ENCODE peak calls at places on chromosomes 1 and 21, in five cellular contexts. B is NCI-H446; H is stimulated activated CD8-positive, alpha-beta memory T cell treated with anti-CD3 and anti-CD28 coated beads, Interleukin-2, amount 100 ng/mL, for 48 hours; S is RWPE2; Q is fibroblast of mammary gland. M is an unnamed sample.

GRCh38 chr21:45640888-45641479 is 2.5 kb upstream of the PCBP3 start:
- DNase-seq in Q (peak; percentile 72), S (no peak), B (no peak), H (no peak), M (no peak)

GRCh38 chr1:62364726-62365125 is 45.5 kb upstream of the KANK4 start:
- DNase-seq in Q (peak; percentile 5), H (no peak), S (no peak), B (no peak), M (no peak)

GRCh38 chr1:211017066-211017691 is 116.8 kb downstream of the KCNH1 start:
- DNase-seq in S (no peak), Q (no peak), B (no peak), H (no peak), M (no peak)

GRCh38 chr1:62573675-62574074 is 23.6 kb upstream of the ANGPTL3 start:
- DNase-seq in Q (no peak), S (no peak), H (no peak), B (no peak), M (no peak)

GRCh38 chr1:5345556-5345955 is 646.7 kb downstream of the NPHP4 start:
- DNase-seq in H (no peak), Q (no peak), B (no peak), S (no peak), M (no peak)

GRCh38 chr1:211625040-211625439 is 46.1 kb upstream of the SLC30A1 start:
- DNase-seq in S (no peak), H (no peak), Q (peak; percentile 72), B (no peak), M (no peak)

GRCh38 chr21:36910581-36911307 is 55.7 kb downstream of the HLCS start:
- DNase-seq in B (no peak), H (no peak), Q (peak; percentile 35), S (no peak), M (no peak)

GRCh38 chr1:34867421-34867820 is 7.9 kb upstream of the SMIM12 start:
- DNase-seq in H (no peak), Q (no peak), S (no peak), B (no peak), M (peak; percentile 60)

GRCh38 chr1:28719332-28719619 is 17.5 kb upstream of the YTHDF2 start:
- DNase-seq in S (no peak), Q (no peak), B (no peak), H (no peak), M (no peak)

GRCh38 chr1:161066694-161067093 is 3.0 kb downstream of the ARHGAP30 start:
- DNase-seq in S (no peak), B (no peak), Q (no peak), H (no peak), M (peak; percentile 6)

GRCh38 chr21:14591277-14591876 is 45.3 kb upstream of the SAMSN1 start:
- DNase-seq in S (no peak), Q (peak; percentile 28), H (no peak), B (no peak), M (no peak)

GRCh38 chr1:196667131-196667530 is 15.3 kb downstream of the CFH start:
- DNase-seq in S (no peak), Q (no peak), H (no peak), B (no peak), M (no peak)

GRCh38 chr1:222040163-222040900 is 298.4 kb upstream of the DUSP10 start:
- DNase-seq in S (no peak), Q (no peak), B (peak; percentile 91), H (no peak), M (no peak)

GRCh38 chr1:204563324-204563723 is 47.1 kb downstream of the MDM4 start:
- DNase-seq in S (no peak), H (no peak), Q (no peak), B (no peak), M (no peak)

GRCh38 chr1:240597153-240597745 is 14.7 kb downstream of the GREM2 start:
- DNase-seq in B (no peak), H (no peak), S (no peak), Q (peak; percentile 22), M (no peak)

GRCh38 chr1:36466370-36467026 is 2.3 kb upstream of the MRPS15 start:
- DNase-seq in B (no peak), S (no peak), H (no peak), Q (no peak), M (no peak)

GRCh38 chr1:58249729-58250586 is 296.6 kb downstream of the OMA1 start:
- DNase-seq in H (no peak), S (no peak), Q (peak; percentile 19), B (peak; percentile 43), M (peak; percentile 72)

GRCh38 chr1:106753069-106753468 is 303.4 kb upstream of the PRMT6 start:
- DNase-seq in B (no peak), H (no peak), Q (no peak), S (no peak), M (no peak)

GRCh38 chr1:154320882-154321608 is at the start of gene AQP10:
- DNase-seq in B (no peak), S (no peak), Q (no peak), H (no peak), M (no peak)

GRCh38 chr1:200837931-200838571 is 34.7 kb upstream of the GPR25 start:
- DNase-seq in B (peak; percentile 16), Q (peak; percentile 62), H (no peak), S (no peak), M (no peak)

GRCh38 chr1:115184951-115185331 is 95.6 kb upstream of the TSPAN2 start:
- DNase-seq in B (no peak), Q (peak; percentile 87), S (no peak), H (no peak), M (peak; percentile 58)

GRCh38 chr1:93601686-93602085 is 80.0 kb downstream of the BCAR3 start:
- DNase-seq in H (no peak), B (no peak), Q (no peak), S (no peak), M (no peak)

GRCh38 chr1:60922304-60922703 is 160.1 kb upstream of the NFIA start:
- DNase-seq in S (no peak), B (no peak), Q (no peak), H (no peak), M (peak; percentile 71)

GRCh38 chr1:178485467-178486098 is 11.2 kb downstream of the CLEC20A start:
- DNase-seq in Q (no peak), H (no peak), S (no peak), B (no peak), M (no peak)

GRCh38 chr1:15937706-15938168 is 38.2 kb downstream of the ZBTB17 start:
- DNase-seq in S (no peak), H (no peak), Q (peak; percentile 45), B (no peak), M (no peak)

GRCh38 chr21:16468191-16468590 is 738.4 kb downstream of the USP25 start:
- DNase-seq in S (no peak), Q (peak; percentile 28), H (no peak), B (no peak), M (no peak)

M was measured in aorta.